ENCODE peak calls at places on chromosomes 11 and 22, in ten cellular contexts. P is adipocyte; X is RCC 7860; B is stimulated activated CD4-positive, alpha-beta T cell treated with anti-CD3 and anti-CD28 coated beads, Interleukin-4, amount 100 ng/mL, for 24 hours; T is hypothalamus; F is iris pigment epithelial cell; C is psoas muscle; S is cardiac fibroblast; G is T-helper 2 cell treated with Interferon-gamma antibody and Interleukin-4, amounts not matched to agents 5 μg/mL and 100 μg/mL, for 36 hours; H is suprapubic skin. N is an unnamed sample.

GRCh38 chr22:23365961-23366360 is 185.7 kb downstream of the BCR start:
- DNase-seq in T (no peak), F (no peak), X (no peak), H (no peak), P (no peak), C (no peak), G (no peak), S (no peak), B (no peak), N (no peak)

GRCh38 chr11:132960273-132960672 is 572.0 kb downstream of the OPCML start:
- DNase-seq in X (no peak), B (no peak), H (no peak), P (no peak), G (no peak), C (no peak), S (no peak), T (no peak), F (no peak), N (no peak)

GRCh38 chr11:120432056-120433018 is 79.2 kb upstream of the GRIK4 start:
- DNase-seq in P (peak; percentile 96), C (no peak), H (no peak), F (peak; percentile 99), T (no peak), G (peak; percentile 16), X (peak; percentile 96), B (peak; percentile 53), S (peak; percentile 98), N (peak; percentile 99)

GRCh38 chr11:75204012-75204674 is 36.4 kb upstream of the TPBGL start:
- DNase-seq in F (no peak), S (no peak), C (no peak), X (no peak), T (no peak), G (no peak), B (no peak), P (no peak), H (no peak), N (no peak)

GRCh38 chr22:42918500-42918899 is 61.4 kb upstream of the ARFGAP3 start:
- DNase-seq in P (no peak), B (no peak), C (no peak), H (no peak), S (no peak), F (no peak), T (no peak), G (no peak), X (no peak), N (no peak)

GRCh38 chr11:87299041-87299481 is 261.3 kb downstream of the TMEM135 start:
- DNase-seq in B (no peak), P (no peak), S (peak; percentile 11), F (no peak), G (no peak), X (no peak), T (no peak), H (no peak), C (no peak), N (no peak)

GRCh38 chr11:118961591-118961990 is 5.5 kb downstream of the UPK2 start:
- DNase-seq in H (no peak), X (no peak), P (no peak), S (no peak), T (no peak), B (no peak), C (no peak), G (no peak), F (no peak), N (no peak)

GRCh38 chr22:37368058-37368457 is 59.2 kb downstream of the ELFN2 start:
- DNase-seq in S (no peak), B (no peak), P (no peak), G (no peak), X (no peak), T (no peak), C (no peak), F (no peak), H (no peak), N (no peak)

GRCh38 chr11:65613091-65613928 is 711 bp downstream of the MAP3K11 start:
- DNase-seq in X (no peak), F (no peak), C (peak; percentile 75), S (no peak), B (no peak), P (no peak), G (no peak), T (peak; percentile 30), H (no peak), N (no peak)

GRCh38 chr11:457071-457760 is 7.1 kb downstream of the PTDSS2 start:
- DNase-seq in P (no peak), H (no peak), G (no peak), F (no peak), T (no peak), S (no peak), C (peak; percentile 38), X (no peak), B (no peak), N (no peak)

GRCh38 chr22:49973018-49973965 is 12.7 kb downstream of the PIM3 start:
- DNase-seq in G (no peak), X (no peak), H (no peak), C (no peak), F (no peak), B (no peak), T (no peak), S (peak; percentile 25), P (no peak), N (no peak)

GRCh38 chr22:35434061-35434750 is 34.3 kb downstream of the MCM5 start:
- DNase-seq in H (no peak), T (no peak), C (no peak), B (no peak), F (no peak), G (no peak), P (no peak), X (no peak), S (peak; percentile 32), N (no peak)

GRCh38 chr11:84136926-84137325 is 850.8 kb upstream of the CCDC90B start:
- DNase-seq in C (no peak), G (no peak), F (no peak), P (no peak), X (no peak), S (no peak), H (no peak), T (no peak), B (no peak), N (peak; percentile 58)

GRCh38 chr11:84558085-84558905 is 1068.8 kb downstream of the DLG2 start:
- DNase-seq in S (peak; percentile 71), H (no peak), F (peak; percentile 61), G (no peak), T (peak; percentile 23), B (no peak), X (peak; percentile 27), P (peak; percentile 76), C (no peak), N (peak; percentile 33)

GRCh38 chr11:62565100-62565802 is 8.4 kb downstream of the EEF1G start:
- DNase-seq in P (no peak), H (no peak), F (no peak), B (no peak), X (no peak), S (no peak), T (no peak), C (no peak), G (no peak), N (no peak)

GRCh38 chr11:313787-314547 is at the start of gene IFITM1:
- DNase-seq in G (peak; percentile 57), C (peak; percentile 52), S (peak; percentile 62), F (peak; percentile 91), X (no peak), B (peak; percentile 50), T (no peak), P (peak; percentile 89), H (peak; percentile 64), N (peak; percentile 83)

GRCh38 chr11:112355726-112356125 is 95.1 kb upstream of the PLET1 start:
- DNase-seq in H (no peak), P (no peak), X (no peak), F (peak; percentile 39), G (no peak), C (no peak), T (no peak), S (peak; percentile 32), B (no peak), N (no peak)

GRCh38 chr22:45240137-45240809 is 421 bp downstream of the KIAA0930 start:
- DNase-seq in S (peak; percentile 25), B (peak; percentile 34), H (no peak), P (peak; percentile 73), F (peak; percentile 36), C (peak; percentile 62), T (no peak), G (peak; percentile 15), X (no peak), N (no peak)

GRCh38 chr11:126366064-126366822 is 10.8 kb downstream of the ST3GAL4 start:
- DNase-seq in B (no peak), H (peak; percentile 56), C (no peak), T (no peak), S (no peak), P (no peak), X (no peak), F (no peak), G (no peak), N (no peak)

GRCh38 chr11:26578998-26579635 is 7.1 kb upstream of the MUC15 start:
- DNase-seq in P (peak; percentile 82), B (no peak), X (no peak), F (peak; percentile 62), T (no peak), G (no peak), C (no peak), S (peak; percentile 76), H (no peak), N (no peak)

GRCh38 chr11:95641506-95641905 is 148.1 kb downstream of the FAM76B start:
- DNase-seq in C (no peak), X (no peak), H (no peak), G (peak; percentile 21), T (no peak), B (peak; percentile 27), P (no peak), S (peak; percentile 2), F (no peak), N (no peak)

GRCh38 chr11:1936781-1937615 is 10.1 kb upstream of the MRPL23 start:
- DNase-seq in X (no peak), F (no peak), P (no peak), H (peak; percentile 58), S (no peak), C (peak; percentile 58), G (no peak), T (no peak), B (no peak), N (no peak)

GRCh38 chr11:134001101-134001500 is 44.3 kb upstream of the IGSF9B start:
- DNase-seq in T (no peak), G (no peak), P (no peak), H (no peak), B (no peak), X (no peak), C (no peak), F (no peak), S (no peak), N (no peak)

GRCh38 chr11:31262761-31263160 is 106.8 kb downstream of the DCDC1 start:
- DNase-seq in T (no peak), G (no peak), X (no peak), B (no peak), H (no peak), F (peak; percentile 2), C (no peak), P (no peak), S (peak; percentile 5), N (peak; percentile 26)

GRCh38 chr11:17036666-17037658 is 22.7 kb upstream of the PLEKHA7 start:
- DNase-seq in G (no peak), B (no peak), S (no peak), C (no peak), T (no peak), F (no peak), X (no peak), H (no peak), P (no peak), N (no peak)

GRCh38 chr22:48579035-48579914 is 1248.4 kb downstream of the BRD1 start:
- DNase-seq in F (peak; percentile 32), G (no peak), C (peak; percentile 15), S (no peak), T (no peak), X (no peak), B (no peak), P (no peak), H (no peak), N (peak; percentile 31)

GRCh38 chr11:133175111-133175510 is 357.2 kb downstream of the OPCML start:
- DNase-seq in S (no peak), H (no peak), G (no peak), T (no peak), C (no peak), X (no peak), F (no peak), B (no peak), P (no peak), N (no peak)

GRCh38 chr11:12581923-12582322 is 92.3 kb upstream of the TEAD1 start:
- DNase-seq in S (peak; percentile 72), P (peak; percentile 57), C (no peak), G (no peak), X (peak; percentile 97), F (peak; percentile 84), B (no peak), T (no peak), H (no peak), N (peak; percentile 53)